ENCODE peak calls at places on chromosomes 4 and X, in ten cellular contexts. B is fibroblast of pulmonary artery, X is fibroblast of mammary gland, E is kidney, G is GM10248, A is NB4, U is tibial nerve, W is HCT116, F is bronchial epithelial cell, N is WTC11. M is an unnamed sample.

GRCh38 chrX:71017396-71017939 is 50.7 kb downstream of the SNX12 start:
- DNase-seq in B (peak; percentile 4), X (no peak), E (no peak), G (no peak), A (no peak), U (no peak), W (no peak), F (peak; percentile 4), N (no peak), M (no peak)

GRCh38 chrX:134670241-134670811 is 12.1 kb upstream of the PLAC1 start:
- DNase-seq in B (peak; percentile 63), X (peak; percentile 64), E (peak; percentile 78), G (no peak), A (no peak), U (no peak), W (no peak), F (peak; percentile 81), N (no peak), M (no peak)

GRCh38 chr4:47483722-47484121 is 1.4 kb upstream of the ATP10D start:
- DNase-seq in B (peak; percentile 17), X (no peak), E (no peak), G (no peak), A (no peak), U (no peak), W (no peak), F (peak; percentile 79), N (no peak), M (no peak)

GRCh38 chrX:55640854-55641253 is 17.7 kb downstream of the FOXR2 start:
- DNase-seq in B (no peak), X (no peak), E (no peak), G (no peak), A (no peak), U (no peak), W (no peak), F (no peak), N (no peak), M (no peak)

GRCh38 chr4:186902361-186902760 is 178.7 kb upstream of the FAT1 start:
- DNase-seq in B (no peak), X (no peak), E (no peak), G (no peak), A (no peak), U (no peak), W (no peak), F (no peak), N (no peak), M (no peak)

GRCh38 chrX:75547137-75547536 is 24.3 kb upstream of the ZDHHC15 start:
- DNase-seq in B (no peak), X (no peak), E (no peak), G (no peak), A (no peak), U (no peak), W (no peak), F (no peak), N (no peak), M (no peak)

GRCh38 chr4:156923525-156923924 is 48.1 kb downstream of the PDGFC start:
- DNase-seq in B (no peak), X (no peak), E (no peak), G (no peak), A (no peak), U (no peak), W (no peak), F (no peak), N (no peak), M (no peak)

GRCh38 chr4:13919021-13919441 is 291.5 kb upstream of the BOD1L1 start:
- DNase-seq in B (peak; percentile 70), X (peak; percentile 99), E (no peak), G (no peak), A (no peak), U (no peak), W (no peak), F (no peak), N (no peak), M (no peak)

GRCh38 chrX:126770179-126770578 is 49.4 kb upstream of the PRR32 start:
- DNase-seq in B (no peak), X (peak; percentile 2), E (no peak), G (peak; percentile 18), A (peak; percentile 40), U (no peak), W (no peak), F (peak; percentile 13), N (no peak), M (no peak)
- TF ChIP-seq CTCF in B (no peak), X (peak; percentile 37), E (peak; percentile 44), G (peak; percentile 15), A (peak; percentile 44), U (no peak), W (no peak), F (no peak), N (no peak), M (peak; percentile 41)

DNA sequence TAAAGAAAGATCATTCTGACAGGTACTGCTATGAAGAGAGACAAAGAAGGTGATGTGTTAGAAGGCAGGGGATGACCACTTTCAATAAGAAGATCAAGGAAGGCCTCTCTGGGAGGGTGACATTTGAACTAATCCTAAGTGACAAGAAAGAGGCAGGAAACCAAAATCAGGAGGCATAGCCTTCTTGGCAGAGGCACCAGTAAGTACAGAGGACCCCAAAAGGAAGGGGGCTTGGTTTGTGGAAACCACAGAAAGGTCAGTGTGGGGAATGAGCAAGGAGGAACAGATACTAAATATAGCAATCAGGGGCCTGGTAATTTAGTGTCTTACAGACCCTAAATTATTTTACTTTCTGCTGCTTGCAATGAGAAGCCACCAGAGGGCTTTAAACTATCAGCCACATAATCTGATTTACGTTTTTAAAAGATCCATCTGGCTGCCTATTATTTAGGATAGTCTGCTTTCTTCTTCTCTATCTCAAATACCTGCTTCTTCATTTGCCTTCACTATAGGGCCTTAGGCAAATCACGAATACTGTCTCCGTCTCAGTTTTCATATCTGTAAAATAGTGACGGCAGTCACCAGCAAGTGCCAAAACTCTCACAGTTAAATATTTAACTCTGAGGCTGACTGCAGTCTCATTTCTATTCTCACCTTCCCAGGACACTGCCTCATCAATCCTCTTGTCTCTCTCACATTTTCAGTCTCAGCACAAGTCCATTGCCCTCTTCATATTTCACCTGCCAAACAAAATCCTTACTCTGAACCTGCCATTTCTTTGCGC is 16.7 kb downstream of the NR3C2 start:
- DNase-seq in B (no peak), X (no peak), E (no peak), G (no peak), A (no peak), U (no peak), W (no peak), F (no peak), N (no peak), M (no peak)
- TF ChIP-seq CTCF in B (no peak), X (no peak), E (no peak), G (no peak), A (no peak), U (no peak), W (no peak), F (peak; percentile 3), N (no peak), M (no peak)

GRCh38 chr4:73970011-73970410 is 11.8 kb downstream of the PF4 start:
- DNase-seq in B (no peak), X (no peak), E (no peak), G (no peak), A (no peak), U (no peak), W (no peak), F (no peak), N (no peak), M (no peak)

GRCh38 chr4:73967891-73968290 is 13.9 kb downstream of the PF4 start:
- DNase-seq in B (no peak), X (no peak), E (no peak), G (no peak), A (no peak), U (no peak), W (no peak), F (no peak), N (no peak), M (no peak)

GRCh38 chr4:73970945-73971344 is 10.9 kb downstream of the PF4 start:
- DNase-seq in B (no peak), X (no peak), E (no peak), G (no peak), A (no peak), U (no peak), W (no peak), F (no peak), N (no peak), M (no peak)

GRCh38 chr4:73962724-73963123 is 19.1 kb downstream of the PF4 start:
- DNase-seq in B (no peak), X (no peak), E (no peak), G (no peak), A (no peak), U (no peak), W (no peak), F (no peak), N (no peak), M (no peak)

DNA sequence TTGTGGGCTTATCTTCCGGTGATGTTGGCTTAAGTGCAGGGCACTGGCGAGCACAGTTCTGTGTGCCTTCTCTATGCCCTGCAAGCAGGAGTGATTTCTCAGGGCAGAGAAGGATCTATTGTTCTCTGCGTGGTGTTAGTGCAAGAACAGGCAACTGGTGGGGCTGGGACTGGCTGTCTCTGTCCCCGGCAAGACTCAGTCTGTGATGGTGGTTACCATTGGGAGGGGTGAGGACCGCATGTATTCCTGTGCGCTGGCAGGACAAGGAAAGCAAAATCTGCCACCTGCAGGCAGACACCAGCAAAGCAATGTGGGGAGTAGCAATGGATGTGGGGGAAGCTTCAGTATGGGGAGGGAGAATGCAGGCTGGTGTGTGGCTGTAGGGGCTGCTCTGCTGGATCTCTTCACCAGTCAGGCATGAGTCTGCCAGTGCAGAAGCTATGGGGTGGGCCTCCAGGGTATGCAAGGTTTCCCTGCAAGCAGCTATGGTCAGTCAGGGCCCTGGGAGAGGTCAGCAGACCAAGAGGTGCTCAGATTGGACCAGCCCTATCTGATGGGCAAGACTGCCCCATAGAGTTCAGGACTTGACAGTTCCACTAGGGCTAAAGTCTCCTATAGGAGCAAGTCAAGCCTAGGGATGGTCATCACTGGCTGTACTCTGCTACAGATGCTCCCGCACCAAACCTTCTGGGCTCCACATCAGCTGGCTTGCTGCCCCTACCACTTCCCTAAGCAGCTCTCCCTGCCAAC is 16.8 kb downstream of the PF4 start:
- DNase-seq in B (peak; percentile 19), X (peak; percentile 28), E (no peak), G (no peak), A (peak; percentile 23), U (no peak), W (peak; percentile 46), F (peak; percentile 26), N (peak; percentile 82), M (no peak)
- TF ChIP-seq CTCF in B (peak; percentile 29), X (peak; percentile 36), E (peak; percentile 21), G (no peak), A (peak; percentile 14), U (no peak), W (peak; percentile 27), F (peak; percentile 53), N (peak; percentile 55), M (no peak)

GRCh38 chrX:139967300-139967699 is 2.0 kb upstream of the CXorf66 start:
- DNase-seq in B (peak; percentile 3), X (peak; percentile 2), E (no peak), G (peak; percentile 22), A (peak; percentile 11), U (no peak), W (no peak), F (peak; percentile 0), N (peak; percentile 14), M (no peak)
- TF ChIP-seq CTCF in B (peak; percentile 42), X (peak; percentile 39), E (peak; percentile 8), G (peak; percentile 20), A (peak; percentile 27), U (no peak), W (no peak), F (peak; percentile 22), N (no peak), M (no peak)

M was measured in mesothelial cell of epicardium.